ENCODE peak calls at places on chromosomes 13 and 19, in five cellular contexts. Y, K, G, F and I are unnamed samples.

GRCh38 chr13:111006508-111007031 is 91.7 kb upstream of the ANKRD10 start:
- DNase-seq in Y (no peak), K (peak), G (no peak), F (no peak), I (no peak)

GRCh38 chr13:70203661-70204229 is 95.5 kb upstream of the KLHL1 start:
- DNase-seq in Y (no peak), K (no peak), G (no peak), F (no peak), I (no peak)

GRCh38 chr19:19106061-19106551 is 32.2 kb downstream of the TMEM161A start:
- DNase-seq in Y (no peak), K (peak), G (no peak), F (no peak), I (no peak)

GRCh38 chr13:36493046-36493445 is 60.8 kb downstream of the CCNA1 start:
- DNase-seq in Y (no peak), K (no peak), G (no peak), F (no peak), I (no peak)

GRCh38 chr13:43546260-43546659 is 240.5 kb downstream of the ENOX1 start:
- DNase-seq in Y (no peak), K (no peak), G (no peak), F (no peak), I (no peak)

GRCh38 chr19:18233224-18233825 is 7.1 kb upstream of the PDE4C start:
- DNase-seq in Y (peak), K (peak), G (no peak), F (peak), I (peak)

GRCh38 chr19:39413269-39413902 is 917 bp downstream of the PLEKHG2 start:
- DNase-seq in Y (peak), K (peak), G (no peak), F (peak), I (no peak)

GRCh38 chr13:112792511-112792910 is 102.7 kb downstream of the ATP11A start:
- DNase-seq in Y (no peak), K (no peak), G (no peak), F (no peak), I (no peak)

GRCh38 chr19:39409207-39409885 is 2.7 kb downstream of the ZFP36 start:
- DNase-seq in Y (peak), K (peak), G (peak), F (peak), I (peak)

GRCh38 chr13:111036665-111037064 is 78.4 kb upstream of the ARHGEF7 start:
- DNase-seq in Y (no peak), K (no peak), G (no peak), F (no peak), I (no peak)

GRCh38 chr13:48709213-48709612 is 55.5 kb downstream of the CYSLTR2 start:
- DNase-seq in Y (no peak), K (no peak), G (no peak), F (peak), I (no peak)

GRCh38 chr19:30719991-30720329 is 347.8 kb downstream of the ZNF536 start:
- DNase-seq in Y (no peak), K (no peak), G (no peak), F (no peak), I (no peak)

GRCh38 chr19:11480927-11481776 is at the start of gene ELAVL3:
- DNase-seq in Y (no peak), K (no peak), G (no peak), F (no peak), I (no peak)

GRCh38 chr13:20492641-20493040 is 33.0 kb downstream of the CRYL1 start:
- DNase-seq in Y (peak), K (peak), G (no peak), F (peak), I (peak)

GRCh38 chr13:76917096-76917495 is 30.9 kb upstream of the KCTD12 start:
- DNase-seq in Y (no peak), K (no peak), G (no peak), F (no peak), I (no peak)